ENCODE peak calls at places on chromosomes 16 and 17, in seven cellular contexts. Y is stimulated activated CD8-positive, alpha-beta memory T cell treated with anti-CD3 and anti-CD28 coated beads, Interleukin-2, amount 100 ng/mL, for 1 hour; D is SK-N-DZ; N is prostate gland; X is AG04449; R is T1000; U is HEK293T. P is an unnamed sample.

GRCh38 chr17:67675481-67675880 is 42.3 kb upstream of the NOL11 start:
- DNase-seq in N (no peak), D (no peak), X (no peak), R (no peak), U (no peak), Y (no peak), P (no peak)

GRCh38 chr17:75645501-75645888 is 12.3 kb downstream of the SMIM5 start:
- DNase-seq in N (peak), U (no peak), R (no peak), Y (no peak), X (no peak), D (no peak), P (peak)

GRCh38 chr16:5709889-5710288 is 612.3 kb upstream of the EEF2KMT start:
- DNase-seq in D (peak), R (no peak), U (no peak), X (no peak), Y (no peak), N (no peak), P (peak)

GRCh38 chr16:75287708-75288107 is 36.3 kb upstream of the BCAR1 start:
- DNase-seq in D (no peak), R (no peak), N (no peak), X (no peak), U (no peak), Y (no peak), P (no peak)

GRCh38 chr17:72977768-72978417 is 114.6 kb downstream of the SLC39A11 start:
- DNase-seq in U (no peak), Y (no peak), D (no peak), X (no peak), N (no peak), R (no peak), P (no peak)

GRCh38 chr17:72419866-72420774 is 299.3 kb downstream of the SOX9 start:
- DNase-seq in N (peak), Y (no peak), U (no peak), R (no peak), X (no peak), D (no peak), P (no peak)

GRCh38 chr16:9860876-9861275 is 321.4 kb downstream of the GRIN2A start:
- DNase-seq in R (no peak), N (no peak), Y (no peak), U (no peak), X (no peak), D (no peak), P (no peak)

GRCh38 chr16:29789775-29790182 is 772 bp upstream of the KIF22 start:
- DNase-seq in R (no peak), D (no peak), X (no peak), Y (no peak), U (no peak), N (no peak), P (no peak)

GRCh38 chr16:50151744-50152143 is 1.4 kb upstream of the TENT4B start:
- DNase-seq in U (no peak), D (no peak), Y (no peak), R (no peak), X (no peak), N (no peak), P (no peak)

GRCh38 chr16:87791295-87792204 is 25.8 kb upstream of the KLHDC4 start:
- DNase-seq in D (no peak), R (no peak), Y (no peak), X (no peak), N (no peak), U (no peak), P (no peak)

GRCh38 chr16:57753448-57754353 is 18.1 kb downstream of the KATNB1 start:
- DNase-seq in N (no peak), R (no peak), X (no peak), U (no peak), D (no peak), Y (no peak), P (no peak)

GRCh38 chr17:7015587-7016020 is 3.2 kb downstream of the RNASEK start:
- DNase-seq in N (no peak), R (no peak), D (no peak), Y (no peak), X (no peak), U (no peak), P (peak)

GRCh38 chr16:3045758-3046505 is 429 bp upstream of the MMP25 start:
- DNase-seq in X (no peak), N (no peak), R (no peak), D (no peak), Y (no peak), U (peak), P (no peak)

GRCh38 chr17:64687376-64687775 is 25.3 kb upstream of the SMURF2 start:
- DNase-seq in N (no peak), Y (no peak), U (no peak), X (no peak), D (no peak), R (no peak), P (no peak)

GRCh38 chr17:49691086-49691676 is 13.3 kb upstream of the SPOP start:
- DNase-seq in X (no peak), U (no peak), D (no peak), R (no peak), Y (no peak), N (no peak), P (no peak)

GRCh38 chr17:63497708-63498483 is 21.0 kb downstream of the ACE start:
- DNase-seq in R (no peak), D (peak), N (no peak), Y (no peak), X (no peak), U (peak), P (peak)

GRCh38 chr17:78661092-78661770 is 84.0 kb upstream of the DNAH17 start:
- DNase-seq in X (no peak), D (no peak), R (no peak), N (no peak), U (no peak), Y (no peak), P (no peak)

GRCh38 chr16:87842209-87842869 is 27.0 kb downstream of the SLC7A5 start:
- DNase-seq in Y (no peak), N (no peak), X (no peak), D (no peak), R (no peak), U (no peak), P (no peak)

GRCh38 chr17:73643012-73643845 is 1.0 kb downstream of the SDK2 start:
- DNase-seq in D (peak), N (peak), X (no peak), Y (no peak), U (peak), R (no peak), P (no peak)

GRCh38 chr17:68398731-68399637 is 58.3 kb downstream of the WIPI1 start:
- DNase-seq in X (peak), R (peak), D (peak), U (peak), Y (no peak), N (peak), P (peak)

P was measured in MM.1S.